ENCODE peak calls at places on chromosomes 12 and 14, in eight cellular contexts. One of them, this sample, is unnamed. For H3K4me1, H3K9me3 and H3K36me3, the result is how much of the 10 kb centered on the place peaks cover.

GRCh38 chr12:71840226-71840847 is 778 bp downstream of the TBC1D15 start:
- DNase-seq in IMR-90: peak
- DNase-seq in adrenal gland: no peak
- DNase-seq in transverse colon: no peak
- DNase-seq in left lung: no peak
- DNase-seq in lung: no peak
- DNase-seq in CD8-positive, alpha-beta memory T cell: no peak
- DNase-seq in upper lobe of left lung: no peak
- DNase-seq in this sample: peak

GRCh38 chr14:82501554-82501953 is 967.9 kb upstream of the SEL1L start:
- DNase-seq in IMR-90: no peak
- DNase-seq in adrenal gland: no peak
- DNase-seq in transverse colon: no peak
- DNase-seq in left lung: no peak
- DNase-seq in lung: no peak
- DNase-seq in CD8-positive, alpha-beta memory T cell: no peak
- DNase-seq in upper lobe of left lung: no peak
- DNase-seq in this sample: no peak

GRCh38 chr12:67661311-67662011 is 12.9 kb downstream of the DYRK2 start:
- DNase-seq in IMR-90: peak
- DNase-seq in adrenal gland: no peak
- DNase-seq in transverse colon: no peak
- DNase-seq in left lung: no peak
- DNase-seq in lung: no peak
- DNase-seq in CD8-positive, alpha-beta memory T cell: no peak
- DNase-seq in upper lobe of left lung: no peak
- DNase-seq in this sample: no peak

GRCh38 chr14:56195219-56195618 is 77.0 kb downstream of the PELI2 start:
- DNase-seq in IMR-90: no peak
- DNase-seq in adrenal gland: no peak
- DNase-seq in transverse colon: no peak
- DNase-seq in left lung: no peak
- DNase-seq in lung: no peak
- DNase-seq in CD8-positive, alpha-beta memory T cell: no peak
- DNase-seq in upper lobe of left lung: no peak
- DNase-seq in this sample: no peak

GRCh38 chr12:99609455-99610181 is 37.9 kb upstream of the GARIN6 start:
- DNase-seq in IMR-90: no peak
- DNase-seq in adrenal gland: no peak
- DNase-seq in transverse colon: no peak
- DNase-seq in left lung: no peak
- DNase-seq in lung: no peak
- DNase-seq in CD8-positive, alpha-beta memory T cell: no peak
- DNase-seq in upper lobe of left lung: no peak
- DNase-seq in this sample: no peak

GRCh38 chr12:33248364-33248763 is 191.3 kb downstream of the SYT10 start:
- DNase-seq in IMR-90: no peak
- DNase-seq in adrenal gland: no peak
- DNase-seq in transverse colon: no peak
- DNase-seq in left lung: no peak
- DNase-seq in lung: no peak
- DNase-seq in CD8-positive, alpha-beta memory T cell: no peak
- DNase-seq in upper lobe of left lung: no peak
- DNase-seq in this sample: no peak

GRCh38 chr12:24879644-24880043 is 69.3 kb downstream of the BCAT1 start:
- DNase-seq in IMR-90: no peak
- DNase-seq in adrenal gland: no peak
- DNase-seq in transverse colon: no peak
- DNase-seq in left lung: no peak
- DNase-seq in lung: no peak
- DNase-seq in CD8-positive, alpha-beta memory T cell: no peak
- DNase-seq in upper lobe of left lung: no peak
- DNase-seq in this sample: no peak

GRCh38 chr14:70448633-70449032 is 3.3 kb upstream of the ADAM21 start:
- DNase-seq in IMR-90: peak
- DNase-seq in adrenal gland: no peak
- DNase-seq in transverse colon: no peak
- DNase-seq in left lung: no peak
- DNase-seq in lung: no peak
- DNase-seq in CD8-positive, alpha-beta memory T cell: no peak
- DNase-seq in upper lobe of left lung: no peak
- DNase-seq in this sample: no peak

GRCh38 chr14:104421401-104421821 is 158.2 kb upstream of the C14orf180 start:
- DNase-seq in IMR-90: no peak
- DNase-seq in adrenal gland: no peak
- DNase-seq in transverse colon: no peak
- DNase-seq in left lung: no peak
- DNase-seq in lung: no peak
- DNase-seq in CD8-positive, alpha-beta memory T cell: no peak
- DNase-seq in upper lobe of left lung: peak
- DNase-seq in this sample: no peak

GRCh38 chr12:103586132-103586531 is 941 bp upstream of the STAB2 start:
- DNase-seq in IMR-90: no peak
- DNase-seq in adrenal gland: no peak
- DNase-seq in transverse colon: no peak
- DNase-seq in left lung: no peak
- DNase-seq in lung: no peak
- DNase-seq in CD8-positive, alpha-beta memory T cell: no peak
- DNase-seq in upper lobe of left lung: no peak
- DNase-seq in this sample: no peak

GRCh38 chr12:105212431-105212830 is 23.5 kb downstream of the APPL2 start:
- DNase-seq in IMR-90: peak
- DNase-seq in adrenal gland: no peak
- DNase-seq in transverse colon: no peak
- DNase-seq in left lung: no peak
- DNase-seq in lung: no peak
- DNase-seq in CD8-positive, alpha-beta memory T cell: no peak
- DNase-seq in upper lobe of left lung: no peak
- DNase-seq in this sample: no peak

GRCh38 chr12:65518771-65519170 is 240.3 kb downstream of the MSRB3 start:
- DNase-seq in IMR-90: no peak
- DNase-seq in adrenal gland: no peak
- DNase-seq in transverse colon: no peak
- DNase-seq in left lung: no peak
- DNase-seq in lung: no peak
- DNase-seq in CD8-positive, alpha-beta memory T cell: no peak
- DNase-seq in upper lobe of left lung: no peak
- DNase-seq in this sample: no peak

GRCh38 chr12:111741235-111741812 is 25.4 kb upstream of the ALDH2 start:
- DNase-seq in IMR-90: peak
- DNase-seq in adrenal gland: no peak
- DNase-seq in transverse colon: peak
- DNase-seq in left lung: no peak
- DNase-seq in lung: no peak
- DNase-seq in CD8-positive, alpha-beta memory T cell: no peak
- DNase-seq in upper lobe of left lung: no peak
- DNase-seq in this sample: peak

GRCh38 chr14:50821471-50822464 is 9.2 kb downstream of the NIN start:
- DNase-seq in IMR-90: no peak
- DNase-seq in adrenal gland: no peak
- DNase-seq in transverse colon: peak
- DNase-seq in left lung: peak
- DNase-seq in lung: peak
- DNase-seq in CD8-positive, alpha-beta memory T cell: peak
- DNase-seq in upper lobe of left lung: peak
- DNase-seq in this sample: peak

GRCh38 chr14:52906141-52906601 is 44.7 kb downstream of the FERMT2 start:
- DNase-seq in IMR-90: peak
- DNase-seq in adrenal gland: no peak
- DNase-seq in transverse colon: no peak
- DNase-seq in left lung: no peak
- DNase-seq in lung: no peak
- DNase-seq in CD8-positive, alpha-beta memory T cell: no peak
- DNase-seq in upper lobe of left lung: no peak
- DNase-seq in this sample: no peak

GRCh38 chr14:100981808-100982207 is 78.3 kb upstream of the RTL1 start:
- DNase-seq in IMR-90: peak
- DNase-seq in adrenal gland: no peak
- DNase-seq in transverse colon: no peak
- DNase-seq in left lung: no peak
- DNase-seq in lung: no peak
- DNase-seq in CD8-positive, alpha-beta memory T cell: no peak
- DNase-seq in upper lobe of left lung: no peak
- DNase-seq in this sample: no peak

GRCh38 chr14:75279153-75279738 is 618 bp downstream of the FOS start:
- DNase-seq in IMR-90: peak
- DNase-seq in adrenal gland: peak
- DNase-seq in transverse colon: peak
- DNase-seq in left lung: peak
- DNase-seq in lung: no peak
- DNase-seq in CD8-positive, alpha-beta memory T cell: peak
- DNase-seq in upper lobe of left lung: no peak
- DNase-seq in this sample: peak

GRCh38 chr12:24562761-24563392 is 386.0 kb downstream of the BCAT1 start:
- DNase-seq in IMR-90: peak
- DNase-seq in adrenal gland: peak
- DNase-seq in transverse colon: peak
- DNase-seq in left lung: peak
- DNase-seq in lung: no peak
- DNase-seq in CD8-positive, alpha-beta memory T cell: no peak
- DNase-seq in upper lobe of left lung: peak
- DNase-seq in this sample: peak

GRCh38 chr14:66216763-66217162 is 269.4 kb upstream of the CCDC196 start:
- DNase-seq in IMR-90: no peak
- DNase-seq in adrenal gland: no peak
- DNase-seq in transverse colon: no peak
- DNase-seq in left lung: no peak
- DNase-seq in lung: no peak
- DNase-seq in CD8-positive, alpha-beta memory T cell: no peak
- DNase-seq in upper lobe of left lung: no peak
- DNase-seq in this sample: no peak

GRCh38 chr12:50641566-50641965 is 122.3 kb upstream of the ATF1 start:
- DNase-seq in IMR-90: no peak
- DNase-seq in adrenal gland: no peak
- DNase-seq in transverse colon: no peak
- DNase-seq in left lung: no peak
- DNase-seq in lung: no peak
- DNase-seq in CD8-positive, alpha-beta memory T cell: no peak
- DNase-seq in upper lobe of left lung: no peak
- DNase-seq in this sample: no peak

GRCh38 chr12:50637870-50638481 is 125.9 kb upstream of the ATF1 start:
- DNase-seq in IMR-90: peak
- DNase-seq in adrenal gland: no peak
- DNase-seq in transverse colon: no peak
- DNase-seq in left lung: no peak
- DNase-seq in lung: no peak
- DNase-seq in CD8-positive, alpha-beta memory T cell: no peak
- DNase-seq in upper lobe of left lung: no peak
- DNase-seq in this sample: no peak

GRCh38 chr12:50640321-50640939 is 123.5 kb upstream of the ATF1 start:
- DNase-seq in IMR-90: no peak
- DNase-seq in adrenal gland: no peak
- DNase-seq in transverse colon: no peak
- DNase-seq in left lung: no peak
- DNase-seq in lung: no peak
- DNase-seq in CD8-positive, alpha-beta memory T cell: no peak
- DNase-seq in upper lobe of left lung: no peak
- DNase-seq in this sample: no peak

GRCh38 chr12:50638482-50638880 is 125.4 kb upstream of the ATF1 start:
- DNase-seq in IMR-90: no peak
- DNase-seq in adrenal gland: no peak
- DNase-seq in transverse colon: no peak
- DNase-seq in left lung: no peak
- DNase-seq in lung: no peak
- DNase-seq in CD8-positive, alpha-beta memory T cell: no peak
- DNase-seq in upper lobe of left lung: no peak
- DNase-seq in this sample: no peak

DNA sequence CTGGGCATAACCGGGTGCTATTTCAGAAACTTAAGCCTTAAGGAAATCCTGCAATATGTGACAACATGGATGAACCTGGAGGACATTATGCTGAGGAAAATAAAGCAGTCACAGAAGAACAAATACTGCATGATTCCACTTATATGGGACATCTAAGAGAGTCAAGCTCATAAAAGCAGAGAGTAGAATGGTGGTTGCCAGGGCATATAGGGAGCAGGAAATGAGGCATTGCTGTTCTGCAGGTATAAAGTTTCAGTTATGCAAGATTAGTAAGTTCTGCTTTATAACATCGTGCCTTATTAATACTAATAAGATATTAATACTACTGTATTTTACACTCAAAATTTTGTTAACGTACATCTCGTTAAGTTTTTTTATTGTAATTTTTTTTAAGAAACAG is 124.2 kb upstream of the ATF1 start:
- DNase-seq in IMR-90: no peak
- DNase-seq in adrenal gland: no peak
- DNase-seq in transverse colon: no peak
- DNase-seq in left lung: no peak
- DNase-seq in lung: no peak
- DNase-seq in CD8-positive, alpha-beta memory T cell: no peak
- DNase-seq in upper lobe of left lung: no peak
- DNase-seq in this sample: no peak
- H3K4me1 ChIP-seq in IMR-90: under half
- H3K4me1 ChIP-seq in adrenal gland: under half
- H3K4me1 ChIP-seq in transverse colon: under half
- H3K4me1 ChIP-seq in left lung: under half
- H3K4me1 ChIP-seq in lung: under half
- H3K4me1 ChIP-seq in CD8-positive, alpha-beta memory T cell: under half
- H3K4me1 ChIP-seq in upper lobe of left lung: under half
- H3K4me1 ChIP-seq in this sample: under half

DNA sequence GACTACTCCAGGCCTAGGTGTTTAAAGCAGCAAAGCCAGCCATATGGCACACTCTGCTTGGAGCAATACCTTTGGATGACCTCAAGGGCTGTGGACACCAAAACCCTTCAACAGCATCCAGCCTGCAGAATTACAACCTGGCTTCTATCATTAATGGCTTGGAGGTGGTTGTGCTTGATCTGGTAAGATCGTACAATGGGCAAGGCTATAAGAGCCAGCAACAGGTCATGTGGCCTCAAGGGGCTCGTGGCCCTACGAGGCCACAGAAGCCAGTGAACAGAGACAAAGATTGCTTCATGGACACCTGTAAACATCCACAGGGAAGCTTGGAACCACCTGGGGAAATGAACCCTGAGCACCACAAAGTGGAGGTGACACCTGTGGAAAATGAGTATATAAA is 657.3 kb downstream of the BCL11B start:
- DNase-seq in IMR-90: no peak
- DNase-seq in adrenal gland: no peak
- DNase-seq in transverse colon: no peak
- DNase-seq in left lung: no peak
- DNase-seq in lung: no peak
- DNase-seq in CD8-positive, alpha-beta memory T cell: no peak
- DNase-seq in upper lobe of left lung: no peak
- DNase-seq in this sample: no peak
- H3K9me3 ChIP-seq in IMR-90: under half
- H3K9me3 ChIP-seq in adrenal gland: under half
- H3K9me3 ChIP-seq in transverse colon: under half
- H3K9me3 ChIP-seq in left lung: under half
- H3K9me3 ChIP-seq in lung: under half
- H3K9me3 ChIP-seq in CD8-positive, alpha-beta memory T cell: under half
- H3K9me3 ChIP-seq in upper lobe of left lung: under half
- H3K9me3 ChIP-seq in this sample: under half

GRCh38 chr12:6653987-6654386 is 6.8 kb upstream of the ACRBP start:
- DNase-seq in IMR-90: no peak
- DNase-seq in adrenal gland: no peak
- DNase-seq in transverse colon: no peak
- DNase-seq in left lung: no peak
- DNase-seq in lung: no peak
- DNase-seq in CD8-positive, alpha-beta memory T cell: no peak
- DNase-seq in upper lobe of left lung: no peak
- DNase-seq in this sample: no peak
- H3K36me3 ChIP-seq in IMR-90: under half
- H3K36me3 ChIP-seq in adrenal gland: under half
- H3K36me3 ChIP-seq in transverse colon: half or more
- H3K36me3 ChIP-seq in left lung: under half
- H3K36me3 ChIP-seq in lung: under half
- H3K36me3 ChIP-seq in CD8-positive, alpha-beta memory T cell: under half
- H3K36me3 ChIP-seq in upper lobe of left lung: half or more
- H3K36me3 ChIP-seq in this sample: under half

GRCh38 chr12:6444704-6445688 is at the start of gene CD27:
- DNase-seq in IMR-90: no peak
- DNase-seq in adrenal gland: no peak
- DNase-seq in transverse colon: no peak
- DNase-seq in left lung: no peak
- DNase-seq in lung: no peak
- DNase-seq in CD8-positive, alpha-beta memory T cell: no peak
- DNase-seq in upper lobe of left lung: no peak
- DNase-seq in this sample: no peak
- H3K4me1 ChIP-seq in IMR-90: under half
- H3K4me1 ChIP-seq in adrenal gland: under half
- H3K4me1 ChIP-seq in transverse colon: under half
- H3K4me1 ChIP-seq in left lung: under half
- H3K4me1 ChIP-seq in lung: under half
- H3K4me1 ChIP-seq in CD8-positive, alpha-beta memory T cell: under half
- H3K4me1 ChIP-seq in upper lobe of left lung: under half
- H3K4me1 ChIP-seq in this sample: under half

This sample was measured in mucosa of descending colon.